ENCODE peak calls at places on chromosome 13, in nine cellular contexts. V, D, M, Z, L, E, Q, W and H are unnamed samples.

GRCh38 chr13:30895773-30896172 is 10.3 kb upstream of the MEDAG start:
- DNase-seq in Q (no peak), V (no peak), W (peak; percentile 65), D (peak; percentile 46), Z (peak; percentile 22), M (no peak), L (no peak), E (peak; percentile 97), H (no peak)

GRCh38 chr13:67464154-67464553 is 234.0 kb upstream of the PCDH9 start:
- DNase-seq in D (no peak), V (no peak), E (no peak), W (no peak), Z (no peak), M (no peak), L (no peak), Q (no peak), H (no peak)

GRCh38 chr13:51931606-51932005 is 69.8 kb downstream of the CCDC70 start:
- DNase-seq in V (no peak), M (no peak), Q (no peak), L (no peak), W (no peak), D (no peak), E (no peak), Z (no peak), H (no peak)

GRCh38 chr13:40206241-40207109 is 460.0 kb downstream of the FOXO1 start:
- DNase-seq in Z (no peak), L (no peak), W (peak; percentile 76), D (no peak), V (peak; percentile 58), E (peak; percentile 68), M (peak; percentile 64), Q (peak; percentile 64), H (peak; percentile 77)

GRCh38 chr13:74886496-74886895 is 595.5 kb downstream of the TBC1D4 start:
- DNase-seq in Z (no peak), Q (no peak), D (no peak), L (no peak), M (peak; percentile 80), V (no peak), W (peak; percentile 57), E (peak; percentile 34), H (no peak)

GRCh38 chr13:112576768-112577167 is 11.2 kb downstream of the TUBGCP3 start:
- DNase-seq in D (no peak), E (no peak), Z (no peak), M (no peak), V (no peak), W (no peak), L (no peak), Q (no peak), H (no peak)

GRCh38 chr13:109628251-109628699 is 158.1 kb downstream of the IRS2 start:
- DNase-seq in W (peak; percentile 58), Z (no peak), V (no peak), L (no peak), D (no peak), Q (no peak), M (peak; percentile 85), E (peak; percentile 34), H (no peak)

GRCh38 chr13:108276060-108276459 is 6.5 kb downstream of the TNFSF13B start:
- DNase-seq in L (no peak), Z (no peak), W (peak; percentile 6), V (no peak), M (no peak), Q (no peak), D (peak; percentile 42), E (peak; percentile 39), H (no peak)

GRCh38 chr13:74444877-74445479 is 310.8 kb upstream of the KLF12 start:
- DNase-seq in L (no peak), V (no peak), Z (no peak), W (peak; percentile 15), D (no peak), Q (no peak), M (peak; percentile 86), E (no peak), H (no peak)

GRCh38 chr13:21344662-21345176 is 114.4 kb downstream of the ZDHHC20 start:
- DNase-seq in L (no peak), Q (no peak), W (no peak), D (no peak), M (no peak), V (peak; percentile 57), E (no peak), Z (no peak), H (peak; percentile 46)

GRCh38 chr13:23867027-23867491 is 22.1 kb downstream of the MIPEP start:
- DNase-seq in E (peak; percentile 41), L (no peak), D (peak; percentile 24), Z (peak; percentile 18), W (no peak), V (no peak), Q (no peak), M (peak; percentile 64), H (no peak)

GRCh38 chr13:39364797-39365468 is 238.1 kb downstream of the LHFPL6 start:
- DNase-seq in W (peak; percentile 56), D (no peak), L (no peak), M (peak; percentile 42), Q (no peak), Z (peak; percentile 39), E (no peak), V (no peak), H (no peak)

GRCh38 chr13:113058988-113059850 is 46.4 kb upstream of the F7 start:
- DNase-seq in M (no peak), V (no peak), W (no peak), Z (no peak), L (no peak), D (no peak), Q (no peak), E (peak; percentile 28), H (no peak)

GRCh38 chr13:72255908-72256307 is 388.9 kb upstream of the DACH1 start:
- DNase-seq in W (peak; percentile 66), D (peak; percentile 53), L (no peak), M (peak; percentile 70), Z (peak; percentile 66), E (peak; percentile 20), V (peak; percentile 1), Q (no peak), H (no peak)

GRCh38 chr13:23966691-23967615 is 69.7 kb upstream of the C1QTNF9B start:
- DNase-seq in M (peak; percentile 37), E (peak; percentile 20), W (no peak), Z (no peak), Q (peak; percentile 7), L (no peak), D (no peak), V (peak; percentile 20), H (no peak)

GRCh38 chr13:113216165-113217056 is 7.0 kb downstream of the CUL4A start:
- DNase-seq in E (peak; percentile 60), Q (no peak), L (peak; percentile 4), D (peak; percentile 88), V (peak; percentile 9), Z (peak; percentile 61), W (peak; percentile 94), M (peak; percentile 73), H (no peak)

GRCh38 chr13:78131811-78132210 is 213.2 kb upstream of the EDNRB start:
- DNase-seq in D (no peak), V (no peak), Z (no peak), M (peak; percentile 6), E (peak; percentile 26), Q (no peak), L (no peak), W (no peak), H (no peak)

GRCh38 chr13:112251930-112252585 is 124.1 kb upstream of the SPACA7 start:
- DNase-seq in V (no peak), L (no peak), Q (no peak), E (no peak), M (no peak), D (no peak), Z (no peak), W (no peak), H (no peak)

GRCh38 chr13:72757792-72758535 is 23.7 kb downstream of the DIS3 start:
- DNase-seq in V (no peak), Q (no peak), Z (no peak), D (no peak), M (peak; percentile 34), E (no peak), W (no peak), L (no peak), H (no peak)

GRCh38 chr13:42071667-42072419 is 23.4 kb downstream of the DGKH start:
- DNase-seq in L (no peak), D (no peak), Z (no peak), E (peak; percentile 54), Q (no peak), V (peak; percentile 13), M (no peak), W (no peak), H (no peak)

GRCh38 chr13:46577656-46578589 is 25.0 kb downstream of the LRCH1 start:
- DNase-seq in V (no peak), W (no peak), D (no peak), Q (no peak), E (no peak), L (no peak), Z (no peak), M (no peak), H (no peak)

GRCh38 chr13:111864566-111864965 is 202.4 kb upstream of the SOX1 start:
- DNase-seq in L (no peak), W (no peak), V (no peak), M (no peak), D (no peak), Q (no peak), Z (no peak), E (no peak), H (no peak)

GRCh38 chr13:95269756-95270155 is 31.5 kb downstream of the ABCC4 start:
- DNase-seq in L (no peak), V (no peak), Q (no peak), E (peak; percentile 12), W (no peak), Z (no peak), D (no peak), M (no peak), H (no peak)

GRCh38 chr13:25869941-25870340 is 181.9 kb downstream of the SHISA2 start:
- DNase-seq in E (no peak), Z (no peak), M (no peak), D (no peak), L (no peak), W (no peak), Q (no peak), V (no peak), H (no peak)

GRCh38 chr13:30319130-30319529 is 11.8 kb upstream of the KATNAL1 start:
- DNase-seq in L (no peak), Q (no peak), Z (no peak), D (no peak), M (no peak), V (no peak), W (no peak), E (no peak), H (no peak)

GRCh38 chr13:55967055-55967454 is 1173.7 kb upstream of the PRR20A start:
- DNase-seq in Z (no peak), Q (no peak), W (no peak), D (no peak), L (no peak), E (no peak), M (no peak), V (no peak), H (no peak)

GRCh38 chr13:25541434-25542123 is 169.8 kb downstream of the ATP8A2 start:
- DNase-seq in M (no peak), V (no peak), W (peak; percentile 13), Q (no peak), E (no peak), Z (no peak), L (no peak), D (no peak), H (no peak)

GRCh38 chr13:111564657-111565056 is 244.2 kb downstream of the TEX29 start:
- DNase-seq in W (no peak), V (no peak), E (no peak), Q (no peak), D (no peak), M (no peak), Z (no peak), L (no peak), H (no peak)

GRCh38 chr13:25971499-25972145 is 80.2 kb downstream of the SHISA2 start:
- DNase-seq in Z (peak; percentile 46), L (no peak), M (peak; percentile 32), W (no peak), V (peak; percentile 63), Q (no peak), E (no peak), D (no peak), H (peak; percentile 41)

GRCh38 chr13:110272651-110273050 is 34.3 kb downstream of the COL4A1 start:
- DNase-seq in E (no peak), L (no peak), Z (no peak), W (no peak), M (no peak), Q (no peak), D (no peak), V (no peak), H (no peak)

GRCh38 chr13:42997381-42997780 is 5.3 kb upstream of the EPSTI1 start:
- DNase-seq in M (no peak), Z (no peak), W (no peak), E (peak; percentile 72), V (no peak), L (no peak), Q (no peak), D (no peak), H (no peak)